ENCODE peak calls at places on chromosomes 4 and X, in five cellular contexts. P is A549, U is upper lobe of right lung, B is fibroblast of lung, F is body of pancreas. L is an unnamed sample.

GRCh38 chrX:50035119-50035518 is 112.7 kb downstream of the CLCN5 start:
- DNase-seq in P (no peak), B (no peak), U (no peak), F (no peak), L (no peak)

GRCh38 chr4:42904986-42905385 is 12.5 kb downstream of the GRXCR1 start:
- DNase-seq in B (no peak), U (no peak), F (peak), P (no peak), L (no peak)

GRCh38 chr4:41957634-41958033 is 22.4 kb downstream of the TMEM33 start:
- DNase-seq in P (peak), B (peak), F (no peak), U (no peak), L (no peak)

GRCh38 chrX:55014897-55015299 is 14.7 kb downstream of the APEX2 start:
- DNase-seq in B (no peak), F (no peak), P (no peak), U (no peak), L (no peak)

GRCh38 chr4:74168841-74169240 is 10.9 kb downstream of the MTHFD2L start:
- DNase-seq in P (no peak), B (no peak), U (no peak), F (no peak), L (no peak)

GRCh38 chr4:26048378-26048882 is 134.4 kb downstream of the SMIM20 start:
- DNase-seq in P (no peak), B (peak), F (peak), U (no peak), L (peak)

GRCh38 chr4:55398966-55399365 is 3.2 kb downstream of the TMEM165 start:
- DNase-seq in P (no peak), B (no peak), U (no peak), F (no peak), L (no peak)

GRCh38 chr4:87943660-87944149 is 31.8 kb upstream of the SPP1 start:
- DNase-seq in U (no peak), P (no peak), B (no peak), F (no peak), L (no peak)

GRCh38 chr4:94126669-94127068 is 81.0 kb upstream of the SMARCAD1 start:
- DNase-seq in P (peak), B (peak), F (no peak), U (no peak), L (no peak)

GRCh38 chr4:76187152-76187551 is 26.5 kb downstream of the SCARB2 start:
- DNase-seq in F (no peak), U (no peak), P (no peak), B (no peak), L (no peak)

GRCh38 chr4:6806924-6807676 is 24.6 kb downstream of the KIAA0232 start:
- DNase-seq in F (no peak), U (no peak), P (no peak), B (peak), L (no peak)

GRCh38 chr4:141797966-141798365 is 161.6 kb downstream of the IL15 start:
- DNase-seq in P (no peak), F (no peak), U (no peak), B (peak), L (no peak)

GRCh38 chr4:185019451-185020292 is 1.4 kb downstream of the HELT start:
- DNase-seq in U (no peak), P (peak), B (no peak), F (no peak), L (no peak)

GRCh38 chr4:185018834-185019450 is 652 bp downstream of the HELT start:
- DNase-seq in F (no peak), P (peak), B (no peak), U (peak), L (no peak)

GRCh38 chr4:185017964-185018772 is at the start of gene HELT:
- DNase-seq in F (no peak), U (no peak), B (no peak), P (no peak), L (no peak)

GRCh38 chr4:185020863-185021761 is 2.8 kb downstream of the HELT start:
- DNase-seq in F (no peak), P (no peak), U (no peak), B (no peak), L (no peak)

GRCh38 chr4:185020293-185020808 is 2.1 kb downstream of the HELT start:
- DNase-seq in P (peak), B (no peak), F (no peak), U (no peak), L (no peak)
- H3K4me3 ChIP-seq in P (peak), B (no peak), F (no peak), U (no peak), L (no peak)

DNA sequence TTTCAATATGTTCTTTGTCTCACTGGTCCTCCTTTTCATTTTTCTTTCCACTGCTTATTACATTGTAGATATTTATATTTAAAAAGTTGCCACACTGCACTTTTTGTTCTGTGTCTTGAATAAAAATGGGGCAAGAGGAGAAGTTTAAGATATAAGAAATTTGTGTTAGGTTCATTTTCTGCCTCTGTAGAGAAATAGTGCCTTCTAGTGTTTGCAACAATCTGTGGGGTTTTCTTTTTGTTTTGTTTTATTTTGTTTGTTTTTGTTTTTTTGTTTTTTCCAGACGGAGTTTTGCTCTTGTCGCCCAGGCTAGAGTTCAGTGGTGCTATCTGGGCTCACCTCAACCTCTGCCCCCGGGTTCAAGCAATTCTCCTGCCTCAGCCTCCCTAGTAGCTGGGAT is 20.1 kb upstream of the SMIM14 start:
- DNase-seq in F (no peak), B (peak), U (no peak), P (no peak), L (no peak)
- TF ChIP-seq CTCF in F (peak), B (peak), U (no peak), P (peak), L (peak)

DNA sequence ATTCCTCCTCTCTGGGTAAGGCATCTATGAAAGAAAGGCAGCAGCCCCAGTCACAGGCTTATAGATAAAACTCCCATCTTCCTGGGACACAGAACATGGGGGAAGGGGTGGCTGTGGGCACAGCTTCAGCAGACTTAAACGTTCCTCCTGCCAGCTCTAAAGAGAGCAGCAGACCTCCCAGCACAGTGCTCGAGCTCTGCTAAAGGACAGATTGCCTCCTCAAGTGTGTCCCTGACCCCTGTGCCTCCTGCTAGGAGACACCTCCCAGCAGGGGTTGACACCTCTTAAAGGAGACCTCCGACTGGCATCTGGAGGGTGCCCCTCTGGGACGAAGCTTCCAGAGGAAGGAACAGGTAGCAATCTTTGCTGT is 89.9 kb downstream of the EFHC2 start:
- DNase-seq in B (no peak), P (no peak), U (no peak), F (no peak), L (no peak)
- H3K4me3 ChIP-seq in B (no peak), P (no peak), U (no peak), F (no peak), L (no peak)

DNA sequence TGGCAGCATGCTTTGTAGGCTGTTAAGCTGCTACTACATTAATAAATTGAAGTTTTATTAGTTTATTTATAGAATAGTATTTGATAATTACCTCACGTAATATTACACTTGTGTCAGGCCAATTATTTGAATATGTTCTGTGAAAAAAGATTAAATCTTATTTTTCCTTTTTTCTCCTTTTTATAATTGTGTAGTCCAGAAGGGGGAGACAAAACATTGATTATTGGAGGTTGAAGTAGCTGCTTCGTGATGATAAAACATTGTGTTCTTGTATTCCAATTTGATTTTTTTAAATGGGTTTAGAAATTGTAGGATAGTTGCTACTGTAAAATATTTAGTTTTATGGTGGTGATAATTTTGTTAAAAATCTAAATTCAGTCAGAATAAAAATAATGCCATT is 85.7 kb downstream of the DIAPH2 start:
- DNase-seq in U (no peak), P (peak), F (no peak), B (peak), L (no peak)
- TF ChIP-seq CTCF in U (peak), P (peak), F (peak), B (peak), L (peak)

DNA sequence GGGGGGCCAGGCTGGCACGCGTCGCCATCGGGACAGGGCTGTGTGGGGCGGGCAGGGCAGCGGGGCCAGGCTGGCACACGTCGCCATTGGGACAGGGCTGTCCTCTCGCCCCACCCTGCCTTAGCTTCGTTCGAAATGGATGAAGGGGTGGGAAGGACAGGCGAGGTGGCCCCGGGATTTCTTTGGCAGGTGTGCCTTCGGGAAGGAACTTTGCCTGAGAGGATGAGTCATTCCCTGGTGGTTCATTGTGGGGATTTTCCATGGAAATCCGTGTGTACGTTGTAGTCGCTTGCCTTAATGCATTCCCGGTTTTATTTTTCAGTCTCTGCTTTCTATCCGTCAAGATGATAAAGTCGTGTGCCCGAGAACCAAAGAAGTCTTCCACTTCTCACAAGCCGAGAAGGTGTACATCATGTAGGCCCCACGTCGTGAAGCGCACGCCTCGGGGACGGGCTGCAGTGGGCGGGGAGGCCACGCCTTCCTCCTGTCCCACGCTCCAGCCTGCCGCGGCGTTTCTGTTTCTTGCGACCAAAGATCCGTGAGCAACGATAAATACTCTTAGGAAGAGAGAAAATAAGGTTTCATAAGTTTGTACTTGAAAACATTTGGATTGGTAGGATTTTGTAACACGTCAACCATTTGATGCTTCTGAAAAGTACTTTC is 8.1 kb upstream of the UVSSA start:
- DNase-seq in P (no peak), U (no peak), F (no peak), B (no peak), L (no peak)
- H3K4me3 ChIP-seq in P (no peak), U (no peak), F (no peak), B (no peak), L (no peak)

GRCh38 chrX:128818690-128819089 is 704.6 kb downstream of the SMARCA1 start:
- DNase-seq in F (no peak), U (no peak), P (no peak), B (no peak), L (no peak)

DNA sequence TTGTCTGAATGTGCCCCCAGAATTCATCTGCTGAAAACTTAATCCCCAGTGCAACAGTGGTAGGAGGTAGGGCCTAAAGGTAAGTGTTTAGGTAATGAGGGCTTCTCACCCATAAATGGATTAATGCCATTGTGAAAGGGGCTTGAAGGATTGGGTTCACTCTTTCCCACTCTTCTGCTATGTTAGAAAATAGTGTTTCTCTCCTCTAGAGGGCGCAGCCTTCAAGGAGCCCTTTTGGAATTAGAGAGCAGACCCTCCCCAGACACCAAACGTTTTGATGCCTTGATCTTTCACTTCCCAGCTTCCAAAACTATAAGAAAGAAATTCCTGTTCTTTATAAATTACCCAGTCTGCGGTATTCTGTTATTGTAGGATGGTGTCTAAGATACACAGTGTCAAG is 706.4 kb downstream of the SMARCA1 start:
- DNase-seq in P (no peak), B (no peak), U (no peak), F (no peak), L (no peak)
- TF ChIP-seq CTCF in P (peak), B (no peak), U (peak), F (peak), L (no peak)

L was measured in BJ.